ENCODE peak calls at places on chromosomes 4 and X, in four cellular contexts. R is Peyer's patch; Y is effector memory CD4-positive, alpha-beta T cell; D is A673. Z is an unnamed sample.
A peak's percentile ranks its signal among the peaks of the same experiment; 100 is the strongest.

GRCh38 chr4:41339812-41340809 is 83.4 kb downstream of the UCHL1 start:
- DNase-seq in D (peak; percentile 57), R (no peak), Y (no peak), Z (no peak)

GRCh38 chr4:124279741-124280140 is 432.8 kb downstream of the ANKRD50 start:
- DNase-seq in D (no peak), Y (no peak), R (no peak), Z (no peak)

GRCh38 chrX:147699061-147699460 is 212.7 kb upstream of the FMR1 start:
- DNase-seq in D (no peak), Y (no peak), R (no peak), Z (no peak)

GRCh38 chrX:56786889-56787733 is 58.1 kb downstream of the NBDY start:
- DNase-seq in R (peak; percentile 2), Y (no peak), D (no peak), Z (no peak)

GRCh38 chr4:49000806-49001205 is 14.7 kb downstream of the CWH43 start:
- DNase-seq in R (no peak), D (no peak), Y (no peak), Z (no peak)

GRCh38 chr4:47065099-47065498 is 33.7 kb downstream of the GABRB1 start:
- DNase-seq in Y (no peak), R (no peak), D (no peak), Z (no peak)

GRCh38 chr4:26459054-26459755 is 31.1 kb downstream of the CCKAR start:
- DNase-seq in Y (no peak), R (no peak), D (peak; percentile 77), Z (peak; percentile 12)

GRCh38 chrX:37599735-37600134 is 28.3 kb downstream of the LANCL3 start:
- DNase-seq in D (no peak), R (no peak), Y (no peak), Z (no peak)

GRCh38 chrX:16445166-16445752 is 204.7 kb upstream of the S100G start:
- DNase-seq in Y (peak; percentile 8), D (peak; percentile 63), R (no peak), Z (peak; percentile 41)

GRCh38 chr4:170052919-170053318 is 26.7 kb upstream of the MFAP3L start:
- DNase-seq in Y (no peak), D (no peak), R (no peak), Z (no peak)

GRCh38 chr4:11428161-11428700 is 463 bp downstream of the HS3ST1 start:
- DNase-seq in R (no peak), D (no peak), Y (no peak), Z (no peak)

GRCh38 chrX:46180258-46180687 is 364.9 kb downstream of the ZNF674 start:
- DNase-seq in R (peak; percentile 41), D (peak; percentile 88), Y (no peak), Z (peak; percentile 91)

GRCh38 chr4:70704333-70705145 is 16.2 kb downstream of the UTP3 start:
- DNase-seq in R (peak; percentile 89), Y (peak; percentile 57), D (peak; percentile 75), Z (peak; percentile 80)

GRCh38 chr4:55549888-55550287 is 3.2 kb upstream of the CLOCK start:
- DNase-seq in Y (no peak), D (no peak), R (no peak), Z (no peak)

GRCh38 chrX:15564981-15565579 is 35.7 kb downstream of the ACE2 start:
- DNase-seq in R (peak; percentile 57), D (peak; percentile 70), Y (no peak), Z (peak; percentile 3)

GRCh38 chrX:22652596-22652995 is 347.2 kb upstream of the DDX53 start:
- DNase-seq in D (peak; percentile 8), R (no peak), Y (no peak), Z (no peak)

GRCh38 chrX:78092296-78092695 is 11.8 kb upstream of the PGK1 start:
- DNase-seq in D (peak; percentile 18), Y (no peak), R (no peak), Z (peak; percentile 31)

GRCh38 chrX:106952089-106952488 is 31.9 kb downstream of the CLDN2 start:
- DNase-seq in D (no peak), Y (no peak), R (no peak), Z (no peak)

GRCh38 chr4:38803833-38804653 is 548 bp downstream of the TLR1 start:
- DNase-seq in D (no peak), R (no peak), Y (no peak), Z (no peak)

GRCh38 chrX:9539611-9540387 is 74.9 kb downstream of the TBL1X start:
- DNase-seq in Y (no peak), R (no peak), D (no peak), Z (peak; percentile 29)

GRCh38 chr4:104728380-104729122 is 233.9 kb upstream of the CXXC4 start:
- DNase-seq in Y (no peak), R (no peak), D (no peak), Z (no peak)

GRCh38 chrX:56026816-56027215 is 205.3 kb upstream of the KLF8 start:
- DNase-seq in R (no peak), Y (no peak), D (no peak), Z (no peak)

GRCh38 chr4:23903859-23904438 is 14.1 kb upstream of the PPARGC1A start:
- DNase-seq in Y (no peak), R (no peak), D (no peak), Z (no peak)

GRCh38 chrX:40016702-40017101 is 81.1 kb downstream of the BCOR start:
- DNase-seq in D (no peak), Y (no peak), R (no peak), Z (no peak)

GRCh38 chr4:1347410-1347864 is 429 bp downstream of the UVSSA start:
- DNase-seq in Y (no peak), R (peak; percentile 82), D (peak; percentile 64), Z (no peak)

GRCh38 chr4:36411338-36411737 is 129.9 kb downstream of the DTHD1 start:
- DNase-seq in R (no peak), D (no peak), Y (no peak), Z (no peak)

GRCh38 chr4:177921715-177922114 is 479.5 kb upstream of the AGA start:
- DNase-seq in R (no peak), Y (no peak), D (no peak), Z (no peak)

GRCh38 chr4:159540501-159540900 is 437.6 kb downstream of the RAPGEF2 start:
- DNase-seq in D (no peak), R (no peak), Y (no peak), Z (no peak)

GRCh38 chrX:129540725-129541184 is 696 bp downstream of the OCRL start:
- DNase-seq in R (peak; percentile 60), Y (no peak), D (no peak), Z (peak; percentile 16)

GRCh38 chrX:151004085-151004484 is 20.9 kb downstream of the HMGB3 start:
- DNase-seq in R (no peak), Y (no peak), D (no peak), Z (no peak)

GRCh38 chr4:67014592-67014991 is 530.7 kb downstream of the CENPC start:
- DNase-seq in Y (no peak), R (no peak), D (no peak), Z (no peak)
- H3K9me3 ChIP-seq in Y (no peaks in the 10 kb centered on the region), R (no peaks in the 10 kb centered on the region), D (no peaks in the 10 kb centered on the region), Z (peaks cover 2% of the 10 kb centered on the region)

GRCh38 chrX:19361701-19362100 is 18.0 kb downstream of the PDHA1 start:
- DNase-seq in D (no peak), R (no peak), Y (no peak), Z (no peak)

DNA sequence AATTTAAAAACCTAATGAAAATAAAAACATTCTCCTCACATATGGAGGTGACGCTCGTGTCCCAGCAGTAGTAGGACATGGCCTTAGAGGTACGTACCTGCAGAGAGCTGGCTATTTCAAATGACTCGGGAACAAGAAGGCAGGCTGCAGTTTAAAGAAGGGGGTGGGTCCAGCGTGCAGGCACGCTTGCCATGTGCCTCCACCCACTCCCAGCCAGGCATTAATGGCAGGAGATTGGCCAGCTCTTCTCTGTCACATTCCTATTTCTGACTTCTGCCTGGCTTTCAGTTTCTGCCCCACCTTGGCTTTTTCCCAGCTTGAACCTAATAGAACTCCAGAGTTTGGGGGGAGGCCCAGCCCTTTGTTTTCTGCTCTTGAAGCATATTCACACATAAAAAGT is 17.2 kb downstream of the PDHA1 start:
- DNase-seq in D (no peak), R (no peak), Y (no peak), Z (no peak)
- H3K9me3 ChIP-seq in D (no peaks in the 10 kb centered on the region), R (no peaks in the 10 kb centered on the region), Y (no peaks in the 10 kb centered on the region), Z (no peaks in the 10 kb centered on the region)

DNA sequence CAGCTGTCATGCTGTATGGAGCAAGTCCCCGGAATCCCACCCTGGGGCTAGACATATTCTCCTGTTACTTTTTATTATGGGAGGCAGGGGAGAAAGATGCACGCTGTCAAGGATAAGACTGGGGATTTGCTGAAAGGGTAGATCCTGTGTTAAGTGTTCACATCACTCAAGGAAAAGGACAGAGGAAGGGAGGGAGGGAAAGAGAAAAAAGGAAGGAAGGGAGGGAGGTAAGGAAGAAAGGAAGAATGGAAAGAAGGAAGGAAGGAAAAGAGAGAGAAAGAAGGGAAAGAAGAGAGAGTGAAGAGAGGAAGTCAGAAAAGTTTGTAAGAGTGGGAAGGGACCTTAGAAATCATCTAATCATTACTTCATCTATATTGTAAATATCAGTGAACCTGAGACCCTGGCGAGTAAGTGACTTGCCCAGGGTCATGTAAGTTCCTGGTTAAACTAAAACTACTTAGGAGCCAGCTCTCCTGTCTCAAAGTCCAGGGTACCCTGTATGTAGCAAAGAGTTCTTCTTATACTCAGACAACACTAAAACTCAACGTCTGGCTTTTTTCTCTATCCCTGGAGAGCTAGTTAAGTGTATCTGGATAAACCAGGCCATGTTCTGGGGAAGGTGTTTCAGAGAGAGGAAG is 47.2 kb upstream of the MSX1 start:
- DNase-seq in R (no peak), Y (no peak), D (no peak), Z (no peak)
- H3K9me3 ChIP-seq in R (no peaks in the 10 kb centered on the region), Y (no peaks in the 10 kb centered on the region), D (no peaks in the 10 kb centered on the region), Z (peaks cover 5% of the 10 kb centered on the region)

GRCh38 chr4:190015538-190016368 is 11.3 kb downstream of the FRG2 start:
- DNase-seq in D (peak; percentile 4), R (no peak), Y (no peak), Z (no peak)
- H3K9me3 ChIP-seq in D (no peaks in the 10 kb centered on the region), R (no peaks in the 10 kb centered on the region), Y (no peaks in the 10 kb centered on the region), Z (peaks cover 15% of the 10 kb centered on the region)

DNA sequence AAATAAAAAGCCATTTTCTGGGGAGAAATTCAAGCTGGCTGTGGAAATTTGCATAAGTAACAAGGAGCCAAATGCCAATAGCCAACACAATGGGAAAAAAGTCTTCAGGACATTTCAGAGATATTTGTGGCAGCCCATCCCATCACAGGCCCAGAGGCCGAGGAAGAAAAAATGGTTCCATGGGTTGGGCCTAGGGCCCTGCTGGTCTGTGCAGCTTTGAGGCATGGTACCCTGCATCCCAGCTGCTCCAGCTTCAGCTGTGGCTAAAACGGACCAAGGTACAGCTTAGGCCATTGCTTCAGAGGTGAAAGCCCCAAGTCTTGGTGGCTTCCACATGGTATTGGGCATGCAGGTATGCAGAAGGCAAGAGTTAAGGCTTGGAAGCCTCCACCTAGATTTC is 14.2 kb upstream of the IL9R start:
- DNase-seq in Y (no peak), D (no peak), R (no peak), Z (no peak)
- H3K9me3 ChIP-seq in Y (no peaks in the 10 kb centered on the region), D (no peaks in the 10 kb centered on the region), R (no peaks in the 10 kb centered on the region), Z (peaks cover 2% of the 10 kb centered on the region)

Z was measured in DND-41.